ENCODE peak calls at places on chromosomes 4 and X, in seven cellular contexts. One of them, this sample, is unnamed. For H3K4me1, the result is how much of the 10 kb centered on the place peaks cover.

GRCh38 chr4:26476545-26476944 is 13.7 kb downstream of the CCKAR start:
- DNase-seq in suprapubic skin: no peak
- DNase-seq in GM23338: no peak
- DNase-seq in left lung: no peak
- DNase-seq in upper lobe of left lung: no peak
- DNase-seq in heart left ventricle: no peak
- DNase-seq in left ventricle myocardium inferior: no peak
- DNase-seq in this sample: no peak

GRCh38 chrX:56728321-56728720 is 722 bp upstream of the NBDY start:
- DNase-seq in suprapubic skin: no peak
- DNase-seq in GM23338: no peak
- DNase-seq in left lung: no peak
- DNase-seq in upper lobe of left lung: no peak
- DNase-seq in heart left ventricle: no peak
- DNase-seq in left ventricle myocardium inferior: no peak
- DNase-seq in this sample: no peak

GRCh38 chr4:14749910-14750309 is 252.4 kb upstream of the CPEB2 start:
- DNase-seq in suprapubic skin: no peak
- DNase-seq in GM23338: peak
- DNase-seq in left lung: peak
- DNase-seq in upper lobe of left lung: no peak
- DNase-seq in heart left ventricle: peak
- DNase-seq in left ventricle myocardium inferior: peak
- DNase-seq in this sample: peak

GRCh38 chrX:34877451-34877850 is 65.1 kb upstream of the FAM47B start:
- DNase-seq in suprapubic skin: no peak
- DNase-seq in GM23338: no peak
- DNase-seq in left lung: no peak
- DNase-seq in upper lobe of left lung: no peak
- DNase-seq in heart left ventricle: no peak
- DNase-seq in left ventricle myocardium inferior: no peak
- DNase-seq in this sample: no peak

GRCh38 chr4:6110681-6111353 is 89.5 kb downstream of the JAKMIP1 start:
- DNase-seq in suprapubic skin: no peak
- DNase-seq in GM23338: no peak
- DNase-seq in left lung: no peak
- DNase-seq in upper lobe of left lung: no peak
- DNase-seq in heart left ventricle: peak
- DNase-seq in left ventricle myocardium inferior: no peak
- DNase-seq in this sample: no peak

GRCh38 chrX:87516716-87517115 is 886 bp upstream of the KLHL4 start:
- DNase-seq in suprapubic skin: no peak
- DNase-seq in GM23338: no peak
- DNase-seq in left lung: no peak
- DNase-seq in upper lobe of left lung: no peak
- DNase-seq in heart left ventricle: no peak
- DNase-seq in left ventricle myocardium inferior: no peak
- DNase-seq in this sample: no peak

GRCh38 chr4:65943076-65943475 is 272.8 kb upstream of the EPHA5 start:
- DNase-seq in suprapubic skin: no peak
- DNase-seq in GM23338: peak
- DNase-seq in left lung: no peak
- DNase-seq in upper lobe of left lung: no peak
- DNase-seq in heart left ventricle: no peak
- DNase-seq in left ventricle myocardium inferior: no peak
- DNase-seq in this sample: no peak

GRCh38 chr4:3396611-3397010 is 45.2 kb upstream of the HGFAC start:
- DNase-seq in suprapubic skin: no peak
- DNase-seq in GM23338: no peak
- DNase-seq in left lung: no peak
- DNase-seq in upper lobe of left lung: no peak
- DNase-seq in heart left ventricle: no peak
- DNase-seq in left ventricle myocardium inferior: no peak
- DNase-seq in this sample: no peak

GRCh38 chr4:139154952-139155557 is 22.0 kb downstream of the ELF2 start:
- DNase-seq in suprapubic skin: no peak
- DNase-seq in GM23338: no peak
- DNase-seq in left lung: no peak
- DNase-seq in upper lobe of left lung: no peak
- DNase-seq in heart left ventricle: no peak
- DNase-seq in left ventricle myocardium inferior: no peak
- DNase-seq in this sample: no peak

GRCh38 chr4:8039290-8039689 is 99.6 kb upstream of the AFAP1 start:
- DNase-seq in suprapubic skin: no peak
- DNase-seq in GM23338: peak
- DNase-seq in left lung: no peak
- DNase-seq in upper lobe of left lung: peak
- DNase-seq in heart left ventricle: no peak
- DNase-seq in left ventricle myocardium inferior: no peak
- DNase-seq in this sample: no peak

DNA sequence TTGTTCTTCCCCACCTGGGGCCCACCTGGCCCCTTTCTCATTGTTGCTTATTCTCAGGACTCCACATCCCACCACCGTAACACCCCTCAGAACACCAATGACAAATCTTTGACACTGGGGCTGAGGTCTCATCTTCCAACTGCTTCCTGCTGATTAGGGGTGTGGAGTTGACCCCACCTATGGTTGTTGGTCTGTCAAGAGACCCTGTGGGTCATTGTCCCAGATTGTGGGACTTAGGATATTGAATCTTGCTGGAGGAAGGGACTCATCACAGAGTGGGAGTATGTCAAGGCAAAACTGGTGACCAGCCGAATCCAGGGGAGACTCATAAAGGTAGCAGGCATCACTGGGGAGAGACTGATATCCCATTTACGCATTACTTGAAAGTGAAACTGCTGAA is 140.2 kb upstream of the PLAC1 start:
- DNase-seq in suprapubic skin: no peak
- DNase-seq in GM23338: no peak
- DNase-seq in left lung: no peak
- DNase-seq in upper lobe of left lung: no peak
- DNase-seq in heart left ventricle: no peak
- DNase-seq in left ventricle myocardium inferior: no peak
- DNase-seq in this sample: no peak
- H3K4me1 ChIP-seq in suprapubic skin: under half
- H3K4me1 ChIP-seq in GM23338: under half
- H3K4me1 ChIP-seq in left lung: under half
- H3K4me1 ChIP-seq in upper lobe of left lung: under half
- H3K4me1 ChIP-seq in heart left ventricle: under half
- H3K4me1 ChIP-seq in left ventricle myocardium inferior: under half
- H3K4me1 ChIP-seq in this sample: under half

GRCh38 chrX:140434347-140434746 is 70.5 kb downstream of the SOX3 start:
- DNase-seq in suprapubic skin: no peak
- DNase-seq in GM23338: no peak
- DNase-seq in left lung: no peak
- DNase-seq in upper lobe of left lung: no peak
- DNase-seq in heart left ventricle: no peak
- DNase-seq in left ventricle myocardium inferior: no peak
- DNase-seq in this sample: no peak

GRCh38 chrX:140440891-140441290 is 64.0 kb downstream of the SOX3 start:
- DNase-seq in suprapubic skin: no peak
- DNase-seq in GM23338: peak
- DNase-seq in left lung: no peak
- DNase-seq in upper lobe of left lung: no peak
- DNase-seq in heart left ventricle: no peak
- DNase-seq in left ventricle myocardium inferior: no peak
- DNase-seq in this sample: no peak

GRCh38 chrX:140433582-140433981 is 71.3 kb downstream of the SOX3 start:
- DNase-seq in suprapubic skin: no peak
- DNase-seq in GM23338: no peak
- DNase-seq in left lung: no peak
- DNase-seq in upper lobe of left lung: no peak
- DNase-seq in heart left ventricle: no peak
- DNase-seq in left ventricle myocardium inferior: no peak
- DNase-seq in this sample: no peak

GRCh38 chrX:140439455-140439854 is 65.4 kb downstream of the SOX3 start:
- DNase-seq in suprapubic skin: no peak
- DNase-seq in GM23338: peak
- DNase-seq in left lung: no peak
- DNase-seq in upper lobe of left lung: peak
- DNase-seq in heart left ventricle: no peak
- DNase-seq in left ventricle myocardium inferior: no peak
- DNase-seq in this sample: no peak
- H3K4me3 ChIP-seq in suprapubic skin: no peak
- H3K4me3 ChIP-seq in GM23338: peak
- H3K4me3 ChIP-seq in left lung: no peak
- H3K4me3 ChIP-seq in upper lobe of left lung: no peak
- H3K4me3 ChIP-seq in heart left ventricle: peak
- H3K4me3 ChIP-seq in left ventricle myocardium inferior: peak
- H3K4me3 ChIP-seq in this sample: no peak

DNA sequence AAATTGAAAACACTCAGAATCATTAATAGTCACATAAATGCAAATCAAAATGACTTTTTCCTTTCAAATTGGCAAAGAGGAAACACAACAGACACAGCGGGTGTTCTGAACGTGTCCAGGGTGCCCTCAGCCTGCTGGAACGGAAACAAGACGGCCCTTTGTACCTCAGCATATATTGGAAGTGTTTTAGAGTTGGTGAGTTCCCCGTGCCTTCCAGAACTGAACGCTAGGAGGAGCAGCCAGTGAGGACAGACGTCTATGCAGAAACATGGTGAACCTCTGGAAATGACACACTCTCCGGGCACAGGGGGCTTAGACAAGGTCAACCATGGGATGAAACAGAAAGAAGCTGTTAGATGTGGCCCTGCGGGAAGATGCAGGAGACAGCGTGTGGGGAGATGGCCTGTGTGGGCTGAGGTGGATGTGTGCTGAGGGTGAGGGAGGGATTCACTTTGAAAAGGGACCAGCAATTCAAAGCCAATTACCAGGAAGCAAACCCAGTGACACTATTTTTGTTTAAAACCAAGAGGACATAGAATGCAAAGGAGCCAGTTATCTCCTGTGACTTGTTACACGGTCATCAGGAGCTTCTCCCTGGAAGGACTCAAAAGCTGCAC is 40.4 kb downstream of the RNF212 start:
- DNase-seq in suprapubic skin: peak
- DNase-seq in GM23338: peak
- DNase-seq in left lung: no peak
- DNase-seq in upper lobe of left lung: no peak
- DNase-seq in heart left ventricle: no peak
- DNase-seq in left ventricle myocardium inferior: no peak
- DNase-seq in this sample: no peak
- TF ChIP-seq CTCF in suprapubic skin: peak
- TF ChIP-seq CTCF in GM23338: peak
- TF ChIP-seq CTCF in left lung: peak
- TF ChIP-seq CTCF in upper lobe of left lung: peak
- TF ChIP-seq CTCF in heart left ventricle: peak
- TF ChIP-seq CTCF in left ventricle myocardium inferior: peak
- TF ChIP-seq CTCF in this sample: peak

GRCh38 chr4:42628740-42629139 is 28.2 kb downstream of the ATP8A1 start:
- DNase-seq in suprapubic skin: no peak
- DNase-seq in GM23338: no peak
- DNase-seq in left lung: no peak
- DNase-seq in upper lobe of left lung: no peak
- DNase-seq in heart left ventricle: no peak
- DNase-seq in left ventricle myocardium inferior: no peak
- DNase-seq in this sample: peak

GRCh38 chr4:42633605-42634388 is 23.1 kb downstream of the ATP8A1 start:
- DNase-seq in suprapubic skin: no peak
- DNase-seq in GM23338: no peak
- DNase-seq in left lung: no peak
- DNase-seq in upper lobe of left lung: no peak
- DNase-seq in heart left ventricle: no peak
- DNase-seq in left ventricle myocardium inferior: no peak
- DNase-seq in this sample: no peak

GRCh38 chr4:42632653-42633382 is 24.1 kb downstream of the ATP8A1 start:
- DNase-seq in suprapubic skin: no peak
- DNase-seq in GM23338: no peak
- DNase-seq in left lung: no peak
- DNase-seq in upper lobe of left lung: no peak
- DNase-seq in heart left ventricle: no peak
- DNase-seq in left ventricle myocardium inferior: no peak
- DNase-seq in this sample: no peak

GRCh38 chr4:42627887-42628646 is 28.8 kb downstream of the ATP8A1 start:
- DNase-seq in suprapubic skin: peak
- DNase-seq in GM23338: peak
- DNase-seq in left lung: no peak
- DNase-seq in upper lobe of left lung: no peak
- DNase-seq in heart left ventricle: peak
- DNase-seq in left ventricle myocardium inferior: peak
- DNase-seq in this sample: peak

DNA sequence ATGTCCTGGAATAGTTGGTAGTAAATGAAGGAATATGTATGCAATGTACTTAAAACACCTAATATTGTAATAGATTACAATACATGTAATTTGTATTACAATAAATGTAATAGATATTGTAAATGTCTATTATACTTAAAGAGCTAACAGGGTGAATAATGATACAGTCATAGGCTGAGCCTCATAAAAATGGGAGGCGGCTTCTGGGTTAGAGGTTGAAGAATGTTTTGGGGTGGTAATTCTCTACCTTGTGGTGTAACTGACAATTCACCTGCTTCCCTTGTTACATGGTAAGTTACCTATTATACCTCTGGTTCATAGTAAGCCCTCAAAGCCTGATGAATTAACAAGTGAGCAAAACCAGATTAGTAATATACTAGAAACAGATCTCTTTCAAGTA is 26.0 kb downstream of the ATP8A1 start:
- DNase-seq in suprapubic skin: no peak
- DNase-seq in GM23338: no peak
- DNase-seq in left lung: no peak
- DNase-seq in upper lobe of left lung: no peak
- DNase-seq in heart left ventricle: no peak
- DNase-seq in left ventricle myocardium inferior: no peak
- DNase-seq in this sample: no peak
- H3K4me1 ChIP-seq in suprapubic skin: under half
- H3K4me1 ChIP-seq in GM23338: under half
- H3K4me1 ChIP-seq in left lung: under half
- H3K4me1 ChIP-seq in upper lobe of left lung: under half
- H3K4me1 ChIP-seq in heart left ventricle: under half
- H3K4me1 ChIP-seq in left ventricle myocardium inferior: half or more
- H3K4me1 ChIP-seq in this sample: under half

DNA sequence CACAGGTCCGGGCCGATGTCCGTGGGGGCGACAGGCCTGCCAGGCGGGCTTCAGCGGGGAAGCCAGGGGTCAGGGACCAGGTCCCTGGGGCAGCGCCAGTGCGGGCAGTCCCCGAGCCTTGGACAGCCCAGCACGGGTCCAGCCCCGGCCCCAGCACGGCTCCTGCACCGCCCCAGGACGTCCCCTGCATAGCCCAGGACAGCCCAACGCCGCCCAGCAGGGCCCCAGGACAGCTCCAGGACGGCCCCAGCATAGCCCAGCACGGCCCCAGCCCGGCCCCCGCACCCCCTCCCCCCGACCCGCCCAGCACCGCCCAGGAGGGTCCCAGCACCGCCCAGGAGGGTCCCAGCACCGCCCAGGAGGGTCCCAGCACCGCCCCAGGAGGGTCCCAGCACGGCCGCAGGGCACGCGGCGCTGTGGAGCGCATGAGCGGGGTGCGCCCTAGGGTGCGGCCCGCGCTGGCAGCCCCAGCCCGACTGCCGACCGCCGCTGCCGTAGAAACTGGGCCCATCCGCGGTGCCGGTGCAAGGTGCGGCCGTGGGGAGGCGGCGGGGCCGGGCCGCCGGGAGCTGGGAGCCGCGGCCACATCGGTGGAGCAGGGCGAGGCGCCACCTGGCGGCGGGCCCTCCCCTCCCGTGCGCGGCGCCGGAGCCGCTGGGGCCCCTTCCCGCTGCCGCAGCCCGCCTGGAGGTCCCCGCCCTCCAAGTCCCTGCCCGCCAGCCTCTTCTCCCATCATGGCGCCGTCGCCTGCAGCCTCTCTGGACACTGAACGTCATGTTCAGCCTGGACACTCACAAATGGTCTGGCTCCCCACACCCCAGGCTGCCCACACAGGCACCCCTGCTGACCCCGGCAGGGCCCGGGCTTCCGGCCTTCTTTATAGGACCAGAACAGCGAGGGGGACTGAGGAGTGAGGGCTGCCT is 106.8 kb upstream of the NKX1-1 start:
- DNase-seq in suprapubic skin: no peak
- DNase-seq in GM23338: peak
- DNase-seq in left lung: no peak
- DNase-seq in upper lobe of left lung: peak
- DNase-seq in heart left ventricle: no peak
- DNase-seq in left ventricle myocardium inferior: peak
- DNase-seq in this sample: peak
- H3K4me3 ChIP-seq in suprapubic skin: peak
- H3K4me3 ChIP-seq in GM23338: peak
- H3K4me3 ChIP-seq in left lung: peak
- H3K4me3 ChIP-seq in upper lobe of left lung: peak
- H3K4me3 ChIP-seq in heart left ventricle: no peak
- H3K4me3 ChIP-seq in left ventricle myocardium inferior: peak
- H3K4me3 ChIP-seq in this sample: no peak